ENCODE peak calls at places on chromosomes 7 and 10, in eight cellular contexts. W is HEK293T, U is brain microvascular endothelial cell, P is AG08396, E is nucleus accumbens, J is neural crest cell, I is AG04450, O is Ammon's horn. A is an unnamed sample.

GRCh38 chr7:22632674-22633073 is 94.3 kb upstream of the IL6 start:
- DNase-seq in W (no peak), U (peak), P (no peak), E (no peak), J (no peak), I (no peak), O (no peak), A (no peak)

GRCh38 chr10:95327367-95327766 is 36.6 kb upstream of the PDLIM1 start:
- DNase-seq in W (no peak), U (peak), P (peak), E (no peak), J (no peak), I (no peak), O (peak), A (no peak)

GRCh38 chr7:148142660-148143248 is 447.8 kb upstream of the C7orf33 start:
- DNase-seq in W (peak), U (peak), P (peak), E (no peak), J (peak), I (no peak), O (peak), A (peak)

GRCh38 chr10:24872049-24872789 is 80.2 kb downstream of the PRTFDC1 start:
- DNase-seq in W (no peak), U (no peak), P (no peak), E (peak), J (peak), I (no peak), O (peak), A (no peak)

GRCh38 chr10:120732067-120732466 is 119.1 kb upstream of the WDR11 start:
- DNase-seq in W (no peak), U (no peak), P (no peak), E (no peak), J (no peak), I (no peak), O (no peak), A (no peak)

GRCh38 chr7:105423987-105424386 is 35.3 kb upstream of the SRPK2 start:
- DNase-seq in W (no peak), U (no peak), P (no peak), E (no peak), J (no peak), I (no peak), O (no peak), A (no peak)

GRCh38 chr10:10056958-10057357 is 960.7 kb upstream of the CELF2 start:
- DNase-seq in W (peak), U (peak), P (no peak), E (no peak), J (no peak), I (no peak), O (no peak), A (no peak)

GRCh38 chr10:17586741-17587720 is 30.1 kb downstream of the HACD1 start:
- DNase-seq in W (no peak), U (peak), P (no peak), E (no peak), J (no peak), I (no peak), O (no peak), A (peak)

GRCh38 chr10:47383254-47384147 is 592 bp downstream of the ZNF488 start:
- DNase-seq in W (no peak), U (no peak), P (peak), E (no peak), J (no peak), I (no peak), O (peak), A (no peak)

GRCh38 chr7:42236266-42237161 is 495 bp downstream of the GLI3 start:
- DNase-seq in W (peak), U (peak), P (peak), E (no peak), J (peak), I (no peak), O (no peak), A (no peak)

GRCh38 chr10:49309691-49310371 is 10.9 kb downstream of the C10orf71 start:
- DNase-seq in W (no peak), U (no peak), P (no peak), E (no peak), J (no peak), I (no peak), O (peak), A (no peak)

GRCh38 chr10:130232361-130233360 is 96.5 kb downstream of the GLRX3 start:
- DNase-seq in W (no peak), U (no peak), P (no peak), E (no peak), J (no peak), I (no peak), O (no peak), A (no peak)

GRCh38 chr7:8590791-8591190 is 157.4 kb downstream of the NXPH1 start:
- DNase-seq in W (no peak), U (no peak), P (no peak), E (no peak), J (no peak), I (no peak), O (no peak), A (no peak)

GRCh38 chr10:28179490-28180099 is 123.3 kb downstream of the MPP7 start:
- DNase-seq in W (peak), U (peak), P (peak), E (no peak), J (peak), I (peak), O (peak), A (peak)

GRCh38 chr7:140689199-140690152 is 7.0 kb upstream of the NDUFB2 start:
- DNase-seq in W (no peak), U (no peak), P (no peak), E (no peak), J (no peak), I (no peak), O (no peak), A (no peak)

GRCh38 chr7:5064391-5065106 is 18.9 kb downstream of the RBAK start:
- DNase-seq in W (no peak), U (no peak), P (no peak), E (no peak), J (no peak), I (no peak), O (no peak), A (no peak)

GRCh38 chr7:24978837-24979469 is 1.0 kb downstream of the OSBPL3 start:
- DNase-seq in W (no peak), U (no peak), P (no peak), E (no peak), J (peak), I (no peak), O (peak), A (peak)

GRCh38 chr7:158075633-158076001 is 512.0 kb downstream of the PTPRN2 start:
- DNase-seq in W (no peak), U (no peak), P (no peak), E (peak), J (no peak), I (no peak), O (no peak), A (no peak)

GRCh38 chr10:35079763-35080162 is 10.4 kb downstream of the CUL2 start:
- DNase-seq in W (no peak), U (peak), P (peak), E (no peak), J (no peak), I (no peak), O (peak), A (peak)

GRCh38 chr7:485188-486081 is 34.2 kb downstream of the PDGFA start:
- DNase-seq in W (no peak), U (no peak), P (no peak), E (no peak), J (no peak), I (no peak), O (no peak), A (no peak)

GRCh38 chr7:117873056-117873932 is at the start of gene CTTNBP2:
- DNase-seq in W (peak), U (peak), P (peak), E (peak), J (peak), I (no peak), O (peak), A (no peak)

GRCh38 chr10:66940950-66941349 is 15.1 kb downstream of the LRRTM3 start:
- DNase-seq in W (no peak), U (no peak), P (no peak), E (no peak), J (no peak), I (no peak), O (peak), A (no peak)

GRCh38 chr10:3538850-3539531 is 246.0 kb downstream of the KLF6 start:
- DNase-seq in W (no peak), U (peak), P (peak), E (no peak), J (no peak), I (peak), O (no peak), A (peak)

GRCh38 chr10:124576526-124577420 is 115.2 kb downstream of the LHPP start:
- DNase-seq in W (no peak), U (no peak), P (no peak), E (no peak), J (no peak), I (no peak), O (no peak), A (no peak)

GRCh38 chr7:110483553-110483952 is 607.4 kb upstream of the LRRN3 start:
- DNase-seq in W (no peak), U (no peak), P (no peak), E (no peak), J (no peak), I (no peak), O (no peak), A (no peak)

GRCh38 chr10:31587691-31588090 is 268.7 kb downstream of the ZEB1 start:
- DNase-seq in W (no peak), U (no peak), P (no peak), E (no peak), J (no peak), I (no peak), O (no peak), A (no peak)

GRCh38 chr7:114481995-114482394 is 67.4 kb downstream of the FOXP2 start:
- DNase-seq in W (no peak), U (peak), P (no peak), E (no peak), J (no peak), I (peak), O (no peak), A (no peak)

GRCh38 chr7:134016223-134016941 is 110.8 kb upstream of the LRGUK start:
- DNase-seq in W (peak), U (peak), P (peak), E (no peak), J (peak), I (no peak), O (peak), A (peak)

GRCh38 chr7:54747234-54747633 is 11.8 kb downstream of the SEC61G start:
- DNase-seq in W (no peak), U (no peak), P (no peak), E (no peak), J (no peak), I (no peak), O (no peak), A (no peak)

GRCh38 chr10:16384064-16384463 is 52.7 kb upstream of the PTER start:
- DNase-seq in W (no peak), U (no peak), P (no peak), E (no peak), J (no peak), I (no peak), O (peak), A (no peak)

GRCh38 chr7:30091431-30092386 is 43.1 kb upstream of the MTURN start:
- DNase-seq in W (no peak), U (no peak), P (peak), E (no peak), J (no peak), I (peak), O (peak), A (peak)

GRCh38 chr10:66747451-66747850 is 178.4 kb upstream of the LRRTM3 start:
- DNase-seq in W (no peak), U (peak), P (peak), E (no peak), J (no peak), I (peak), O (no peak), A (peak)

GRCh38 chr7:56110611-56111010 is 4.3 kb upstream of the CHCHD2 start:
- DNase-seq in W (no peak), U (no peak), P (no peak), E (no peak), J (no peak), I (no peak), O (no peak), A (no peak)

GRCh38 chr10:132634241-132634946 is 96.8 kb downstream of the INPP5A start:
- DNase-seq in W (no peak), U (no peak), P (no peak), E (peak), J (no peak), I (no peak), O (no peak), A (no peak)

GRCh38 chr10:89861584-89862287 is 160.3 kb downstream of the KIF20B start:
- DNase-seq in W (no peak), U (peak), P (no peak), E (no peak), J (no peak), I (no peak), O (peak), A (peak)

GRCh38 chr10:85995791-85996190 is 370.8 kb downstream of the GRID1 start:
- DNase-seq in W (peak), U (peak), P (peak), E (peak), J (no peak), I (no peak), O (peak), A (peak)

A was measured in RCC 7860.